ENCODE peak calls at places on chromosomes 3 and 15, in four cellular contexts. W is WTC11, M is H1, P is K562. J is an unnamed sample.
A peak's percentile ranks its signal among the peaks of the same experiment; 100 is the strongest.

GRCh38 chr3:141148770-141149169 is 82.9 kb upstream of the PXYLP1 start:
- DNase-seq in M (no peak), P (no peak), W (no peak), J (no peak)

GRCh38 chr3:65406470-65406869 is 632.2 kb downstream of the MAGI1 start:
- DNase-seq in W (no peak), M (no peak), P (no peak), J (no peak)

GRCh38 chr3:194364314-194364651 is 5.3 kb downstream of the LRRC15 start:
- DNase-seq in M (no peak), W (no peak), P (no peak), J (no peak)

GRCh38 chr3:87288486-87288885 is 12.1 kb upstream of the POU1F1 start:
- DNase-seq in M (no peak), W (no peak), P (no peak), J (no peak)

GRCh38 chr3:196355668-196356067 is 17.5 kb upstream of the TM4SF19 start:
- DNase-seq in P (no peak), M (no peak), W (no peak), J (no peak)

GRCh38 chr3:80677796-80678195 is 910.0 kb upstream of the ROBO1 start:
- DNase-seq in W (no peak), P (no peak), M (no peak), J (no peak)

GRCh38 chr3:62035664-62036063 is 337.7 kb downstream of the FEZF2 start:
- DNase-seq in W (no peak), P (no peak), M (no peak), J (no peak)

GRCh38 chr3:12229896-12230295 is 59.0 kb upstream of the PPARG start:
- DNase-seq in P (no peak), W (no peak), M (no peak), J (no peak)

GRCh38 chr3:49703956-49704355 is 14.6 kb downstream of the RNF123 start:
- DNase-seq in W (no peak), M (no peak), P (no peak), J (no peak)

GRCh38 chr15:79089331-79089889 is 1.2 kb downstream of the RASGRF1 start:
- DNase-seq in P (no peak), W (peak; percentile 67), M (peak; percentile 79), J (peak; percentile 64)

GRCh38 chr3:81249540-81250029 is 511.9 kb downstream of the GBE1 start:
- DNase-seq in M (no peak), P (no peak), W (no peak), J (no peak)

GRCh38 chr3:31699309-31699953 is 166.7 kb downstream of the STT3B start:
- DNase-seq in M (no peak), W (no peak), P (no peak), J (no peak)

GRCh38 chr15:39118510-39118909 is 462.4 kb upstream of the THBS1 start:
- DNase-seq in W (no peak), M (no peak), P (no peak), J (no peak)

DNA sequence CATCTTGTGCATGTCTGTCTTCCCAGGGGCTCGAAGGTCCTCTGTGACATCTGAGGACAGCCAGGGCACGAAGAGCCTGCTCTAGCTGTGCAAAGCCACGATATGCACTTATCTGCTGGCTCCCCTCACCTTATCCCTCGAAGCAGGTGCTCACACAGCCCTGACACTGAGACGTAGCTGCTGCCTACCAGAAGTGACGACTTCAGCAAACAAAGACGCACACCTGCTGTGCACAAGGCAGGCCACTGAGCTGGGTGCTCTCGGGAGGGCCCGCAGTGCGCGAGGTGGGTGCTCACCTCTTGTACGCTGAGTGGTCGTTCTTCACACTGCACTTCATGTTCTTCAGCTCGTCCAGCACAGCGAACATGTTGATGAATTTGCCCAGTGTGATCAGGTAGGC is 37.3 kb downstream of the CYFIP1 start:
- DNase-seq in M (no peak), P (no peak), W (no peak), J (no peak)
- TF ChIP-seq TEAD4 in M (no peak), P (no peak), W (no peak), J (no peak)

GRCh38 chr3:126313580-126314304 is 43.5 kb downstream of the KLF15 start:
- DNase-seq in M (peak; percentile 38), P (no peak), W (no peak), J (no peak)

GRCh38 chr3:126311338-126311978 is 45.8 kb downstream of the KLF15 start:
- DNase-seq in M (peak; percentile 27), W (no peak), P (no peak), J (no peak)

GRCh38 chr3:126314305-126315082 is 42.7 kb downstream of the KLF15 start:
- DNase-seq in M (peak; percentile 29), P (no peak), W (no peak), J (no peak)

GRCh38 chr3:126312326-126312725 is 44.9 kb downstream of the KLF15 start:
- DNase-seq in M (no peak), P (no peak), W (no peak), J (no peak)

GRCh38 chr3:126313166-126313565 is 44.0 kb downstream of the KLF15 start:
- DNase-seq in P (no peak), M (no peak), W (no peak), J (no peak)
- TF ChIP-seq TEAD4 in P (no peak), M (no peak), W (no peak), J (no peak)

DNA sequence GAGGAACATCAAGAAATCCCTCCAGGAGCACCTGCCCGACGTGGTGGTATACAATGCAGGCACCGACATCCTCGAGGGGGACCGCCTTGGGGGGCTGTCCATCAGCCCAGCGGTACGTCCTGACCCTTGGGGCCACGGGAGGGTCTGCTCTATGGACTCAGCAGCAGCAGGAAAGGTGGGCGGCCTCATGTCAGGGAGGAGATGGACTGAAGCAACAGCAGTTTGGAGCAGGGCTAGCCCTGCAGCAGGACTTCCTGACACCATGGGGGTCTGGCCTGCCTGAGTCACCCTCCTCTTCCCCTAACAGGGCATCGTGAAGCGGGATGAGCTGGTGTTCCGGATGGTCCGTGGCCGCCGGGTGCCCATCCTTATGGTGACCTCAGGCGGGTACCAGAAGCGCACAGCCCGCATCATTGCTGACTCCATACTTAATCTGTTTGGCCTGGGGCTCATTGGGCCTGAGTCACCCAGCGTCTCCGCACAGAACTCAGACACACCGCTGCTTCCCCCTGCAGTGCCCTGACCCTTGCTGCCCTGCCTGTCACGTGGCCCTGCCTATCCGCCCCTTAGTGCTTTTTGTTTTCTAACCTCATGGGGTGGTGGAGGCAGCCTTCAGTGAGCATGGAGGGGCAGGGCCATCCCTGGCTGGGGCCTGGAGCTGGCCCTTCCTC is 24.2 kb downstream of the HDAC11 start:
- DNase-seq in M (no peak), W (no peak), P (no peak), J (no peak)
- TF ChIP-seq TEAD4 in M (no peak), W (no peak), P (no peak), J (no peak)

GRCh38 chr3:186538779-186539178 is 5.4 kb downstream of the CRYGS start:
- DNase-seq in W (no peak), P (no peak), M (no peak), J (no peak)

GRCh38 chr3:186534113-186534669 is 10.0 kb downstream of the CRYGS start:
- DNase-seq in W (no peak), M (no peak), P (no peak), J (no peak)

GRCh38 chr3:186540444-186541226 is 3.5 kb downstream of the CRYGS start:
- DNase-seq in P (peak; percentile 63), W (peak; percentile 75), M (peak; percentile 83), J (peak; percentile 49)

GRCh38 chr3:186532641-186533072 is 11.5 kb downstream of the CRYGS start:
- DNase-seq in M (no peak), P (no peak), W (no peak), J (peak; percentile 68)

GRCh38 chr3:186536883-186537553 is 7.2 kb downstream of the CRYGS start:
- DNase-seq in W (no peak), P (no peak), M (no peak), J (no peak)
- TF ChIP-seq TEAD4 in W (no peak), P (no peak), M (no peak), J (no peak)

DNA sequence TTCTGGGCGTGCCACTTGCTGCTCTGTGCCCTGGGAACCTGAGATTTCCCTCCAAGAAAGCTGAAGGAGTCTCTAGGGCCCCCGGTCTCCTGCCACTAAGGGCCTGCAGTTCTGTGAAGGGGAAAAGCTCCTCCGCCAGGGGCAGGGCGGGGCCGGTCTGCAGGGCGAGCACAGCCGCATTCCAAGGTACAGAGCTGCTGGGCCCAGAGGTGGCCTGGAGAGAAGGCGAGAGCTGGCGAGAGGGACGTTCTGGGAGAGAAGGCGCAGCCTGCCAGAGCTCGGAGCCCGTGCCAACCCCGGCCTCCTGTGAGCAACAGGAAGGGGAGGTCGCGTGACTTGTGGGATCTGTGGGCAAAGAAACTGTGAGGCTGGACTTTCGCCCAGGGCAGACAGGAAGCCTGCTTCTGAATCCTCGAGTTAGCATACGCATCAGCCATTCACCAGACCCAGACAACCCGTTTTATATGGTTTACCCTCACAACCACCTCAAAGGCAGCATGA is 500.4 kb downstream of the SHQ1 start:
- DNase-seq in P (no peak), M (peak; percentile 78), W (peak; percentile 66), J (no peak)
- TF ChIP-seq TEAD4 in P (no peak), M (peak; percentile 95), W (no peak), J (peak; percentile 16)

GRCh38 chr3:179091113-179091512 is 19.5 kb upstream of the ZMAT3 start:
- DNase-seq in M (no peak), W (no peak), P (no peak), J (no peak)

GRCh38 chr3:179093807-179094206 is 22.2 kb upstream of the ZMAT3 start:
- DNase-seq in M (no peak), P (no peak), W (no peak), J (no peak)

GRCh38 chr3:179083977-179084376 is 12.4 kb upstream of the ZMAT3 start:
- DNase-seq in W (no peak), P (no peak), M (no peak), J (no peak)

GRCh38 chr3:179082416-179082815 is 10.8 kb upstream of the ZMAT3 start:
- DNase-seq in P (no peak), W (no peak), M (no peak), J (no peak)

DNA sequence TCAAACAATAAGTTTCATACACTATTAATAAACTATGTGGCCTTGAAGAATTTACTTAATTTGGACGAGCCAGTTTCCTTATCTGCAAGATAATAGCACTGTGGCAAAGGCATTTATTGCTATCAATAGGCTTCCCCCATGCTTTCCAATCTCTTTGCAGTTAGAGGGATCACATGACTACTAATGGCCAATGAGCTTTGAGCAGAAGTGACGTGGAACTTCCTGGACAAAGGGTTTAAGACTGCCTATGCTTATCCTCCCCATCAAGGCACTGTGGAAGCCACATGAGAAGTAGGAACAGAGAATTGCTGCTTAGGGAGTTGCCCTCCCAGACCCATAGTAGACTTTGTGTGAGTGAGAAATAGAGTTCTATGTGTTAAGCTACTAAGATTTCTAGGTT is 16.7 kb upstream of the ZMAT3 start:
- DNase-seq in P (peak; percentile 62), W (no peak), M (no peak), J (no peak)
- TF ChIP-seq TEAD4 in P (no peak), W (no peak), M (no peak), J (no peak)